ENCODE peak calls at places on chromosomes 11 and 22, in eight cellular contexts. One of them, this sample, is unnamed.

GRCh38 chr11:12686246-12687060 is 12.2 kb downstream of the TEAD1 start:
- DNase-seq in stimulated activated naive B cell treated with anti-CD40 and anti-IgM and Interleukin-4, amounts not matched to agents 10 μg/mL and 1 μg/mL and 100 μg/mL, for 72 hours: no peak
- DNase-seq in fibroblast of the aortic adventitia: no peak
- DNase-seq in COLO829: no peak
- DNase-seq in stimulated activated CD4-positive, alpha-beta T cell treated with anti-CD3 and anti-CD28 coated beads, Interleukin-1b, Interleukin-23, amount 100 ng/mL, for 4 hours: no peak
- DNase-seq in keratinocyte: no peak
- DNase-seq in GM04504: no peak
- DNase-seq in AG10803: no peak
- DNase-seq in this sample: no peak

GRCh38 chr11:44938066-44938691 is 12.5 kb downstream of the TP53I11 start:
- DNase-seq in COLO829: no peak
- DNase-seq in stimulated activated naive B cell treated with anti-CD40 and anti-IgM and Interleukin-4, amounts not matched to agents 10 μg/mL and 1 μg/mL and 100 μg/mL, for 72 hours: no peak
- DNase-seq in fibroblast of the aortic adventitia: no peak
- DNase-seq in GM04504: no peak
- DNase-seq in stimulated activated CD4-positive, alpha-beta T cell treated with anti-CD3 and anti-CD28 coated beads, Interleukin-1b, Interleukin-23, amount 100 ng/mL, for 4 hours: no peak
- DNase-seq in AG10803: no peak
- DNase-seq in keratinocyte: no peak
- DNase-seq in this sample: no peak

GRCh38 chr11:66429983-66430602 is 8.6 kb downstream of the MRPL11 start:
- DNase-seq in AG10803: peak; percentile 68
- DNase-seq in stimulated activated naive B cell treated with anti-CD40 and anti-IgM and Interleukin-4, amounts not matched to agents 10 μg/mL and 1 μg/mL and 100 μg/mL, for 72 hours: peak; percentile 38
- DNase-seq in COLO829: peak; percentile 58
- DNase-seq in stimulated activated CD4-positive, alpha-beta T cell treated with anti-CD3 and anti-CD28 coated beads, Interleukin-1b, Interleukin-23, amount 100 ng/mL, for 4 hours: peak; percentile 74
- DNase-seq in fibroblast of the aortic adventitia: peak; percentile 79
- DNase-seq in GM04504: no peak
- DNase-seq in keratinocyte: no peak
- DNase-seq in this sample: peak; percentile 46

GRCh38 chr11:92295175-92296137 is 70.8 kb downstream of the FAT3 start:
- DNase-seq in GM04504: no peak
- DNase-seq in stimulated activated CD4-positive, alpha-beta T cell treated with anti-CD3 and anti-CD28 coated beads, Interleukin-1b, Interleukin-23, amount 100 ng/mL, for 4 hours: no peak
- DNase-seq in stimulated activated naive B cell treated with anti-CD40 and anti-IgM and Interleukin-4, amounts not matched to agents 10 μg/mL and 1 μg/mL and 100 μg/mL, for 72 hours: no peak
- DNase-seq in fibroblast of the aortic adventitia: no peak
- DNase-seq in COLO829: no peak
- DNase-seq in AG10803: peak; percentile 21
- DNase-seq in keratinocyte: no peak
- DNase-seq in this sample: no peak

GRCh38 chr11:121656333-121657090 is 203.7 kb upstream of the SORL1-AS1 start:
- DNase-seq in GM04504: no peak
- DNase-seq in stimulated activated naive B cell treated with anti-CD40 and anti-IgM and Interleukin-4, amounts not matched to agents 10 μg/mL and 1 μg/mL and 100 μg/mL, for 72 hours: no peak
- DNase-seq in AG10803: no peak
- DNase-seq in keratinocyte: no peak
- DNase-seq in COLO829: no peak
- DNase-seq in stimulated activated CD4-positive, alpha-beta T cell treated with anti-CD3 and anti-CD28 coated beads, Interleukin-1b, Interleukin-23, amount 100 ng/mL, for 4 hours: no peak
- DNase-seq in fibroblast of the aortic adventitia: no peak
- DNase-seq in this sample: peak; percentile 88

GRCh38 chr11:128804481-128804880 is 62.6 kb downstream of the KCNJ1 start:
- DNase-seq in stimulated activated CD4-positive, alpha-beta T cell treated with anti-CD3 and anti-CD28 coated beads, Interleukin-1b, Interleukin-23, amount 100 ng/mL, for 4 hours: no peak
- DNase-seq in stimulated activated naive B cell treated with anti-CD40 and anti-IgM and Interleukin-4, amounts not matched to agents 10 μg/mL and 1 μg/mL and 100 μg/mL, for 72 hours: no peak
- DNase-seq in keratinocyte: no peak
- DNase-seq in AG10803: peak; percentile 33
- DNase-seq in COLO829: no peak
- DNase-seq in GM04504: no peak
- DNase-seq in fibroblast of the aortic adventitia: peak; percentile 23
- DNase-seq in this sample: no peak

GRCh38 chr11:32081129-32081641 is 9.7 kb upstream of the RCN1 start:
- DNase-seq in fibroblast of the aortic adventitia: peak; percentile 62
- DNase-seq in stimulated activated naive B cell treated with anti-CD40 and anti-IgM and Interleukin-4, amounts not matched to agents 10 μg/mL and 1 μg/mL and 100 μg/mL, for 72 hours: no peak
- DNase-seq in keratinocyte: no peak
- DNase-seq in AG10803: peak; percentile 83
- DNase-seq in stimulated activated CD4-positive, alpha-beta T cell treated with anti-CD3 and anti-CD28 coated beads, Interleukin-1b, Interleukin-23, amount 100 ng/mL, for 4 hours: no peak
- DNase-seq in GM04504: peak; percentile 65
- DNase-seq in COLO829: no peak
- DNase-seq in this sample: peak; percentile 13

GRCh38 chr22:46105494-46106278 is 44.6 kb upstream of the PPARA start:
- DNase-seq in fibroblast of the aortic adventitia: peak; percentile 88
- DNase-seq in keratinocyte: no peak
- DNase-seq in AG10803: peak; percentile 95
- DNase-seq in stimulated activated naive B cell treated with anti-CD40 and anti-IgM and Interleukin-4, amounts not matched to agents 10 μg/mL and 1 μg/mL and 100 μg/mL, for 72 hours: no peak
- DNase-seq in COLO829: no peak
- DNase-seq in GM04504: no peak
- DNase-seq in stimulated activated CD4-positive, alpha-beta T cell treated with anti-CD3 and anti-CD28 coated beads, Interleukin-1b, Interleukin-23, amount 100 ng/mL, for 4 hours: no peak
- DNase-seq in this sample: peak; percentile 87

GRCh38 chr11:119380816-119381185 is 689 bp downstream of the USP2 start:
- DNase-seq in COLO829: no peak
- DNase-seq in stimulated activated CD4-positive, alpha-beta T cell treated with anti-CD3 and anti-CD28 coated beads, Interleukin-1b, Interleukin-23, amount 100 ng/mL, for 4 hours: no peak
- DNase-seq in keratinocyte: no peak
- DNase-seq in AG10803: no peak
- DNase-seq in stimulated activated naive B cell treated with anti-CD40 and anti-IgM and Interleukin-4, amounts not matched to agents 10 μg/mL and 1 μg/mL and 100 μg/mL, for 72 hours: no peak
- DNase-seq in GM04504: no peak
- DNase-seq in fibroblast of the aortic adventitia: no peak
- DNase-seq in this sample: peak; percentile 47

GRCh38 chr11:126544311-126545056 is 189.0 kb downstream of the ST3GAL4 start:
- DNase-seq in fibroblast of the aortic adventitia: peak; percentile 27
- DNase-seq in COLO829: peak; percentile 79
- DNase-seq in stimulated activated naive B cell treated with anti-CD40 and anti-IgM and Interleukin-4, amounts not matched to agents 10 μg/mL and 1 μg/mL and 100 μg/mL, for 72 hours: no peak
- DNase-seq in AG10803: peak; percentile 71
- DNase-seq in GM04504: peak; percentile 38
- DNase-seq in keratinocyte: no peak
- DNase-seq in stimulated activated CD4-positive, alpha-beta T cell treated with anti-CD3 and anti-CD28 coated beads, Interleukin-1b, Interleukin-23, amount 100 ng/mL, for 4 hours: no peak
- DNase-seq in this sample: no peak

GRCh38 chr11:12901874-12902481 is 107.1 kb upstream of the RASSF10 start:
- DNase-seq in keratinocyte: no peak
- DNase-seq in COLO829: no peak
- DNase-seq in GM04504: peak; percentile 54
- DNase-seq in AG10803: peak; percentile 64
- DNase-seq in fibroblast of the aortic adventitia: no peak
- DNase-seq in stimulated activated CD4-positive, alpha-beta T cell treated with anti-CD3 and anti-CD28 coated beads, Interleukin-1b, Interleukin-23, amount 100 ng/mL, for 4 hours: no peak
- DNase-seq in stimulated activated naive B cell treated with anti-CD40 and anti-IgM and Interleukin-4, amounts not matched to agents 10 μg/mL and 1 μg/mL and 100 μg/mL, for 72 hours: no peak
- DNase-seq in this sample: no peak

GRCh38 chr11:80146231-80146630 is 705.4 kb upstream of the TENM4 start:
- DNase-seq in stimulated activated naive B cell treated with anti-CD40 and anti-IgM and Interleukin-4, amounts not matched to agents 10 μg/mL and 1 μg/mL and 100 μg/mL, for 72 hours: no peak
- DNase-seq in keratinocyte: peak; percentile 17
- DNase-seq in AG10803: no peak
- DNase-seq in COLO829: no peak
- DNase-seq in fibroblast of the aortic adventitia: no peak
- DNase-seq in stimulated activated CD4-positive, alpha-beta T cell treated with anti-CD3 and anti-CD28 coated beads, Interleukin-1b, Interleukin-23, amount 100 ng/mL, for 4 hours: no peak
- DNase-seq in GM04504: no peak
- DNase-seq in this sample: no peak

GRCh38 chr11:6594142-6594768 is 9.2 kb downstream of the RRP8 start:
- DNase-seq in AG10803: no peak
- DNase-seq in COLO829: no peak
- DNase-seq in stimulated activated naive B cell treated with anti-CD40 and anti-IgM and Interleukin-4, amounts not matched to agents 10 μg/mL and 1 μg/mL and 100 μg/mL, for 72 hours: no peak
- DNase-seq in fibroblast of the aortic adventitia: no peak
- DNase-seq in GM04504: no peak
- DNase-seq in stimulated activated CD4-positive, alpha-beta T cell treated with anti-CD3 and anti-CD28 coated beads, Interleukin-1b, Interleukin-23, amount 100 ng/mL, for 4 hours: no peak
- DNase-seq in keratinocyte: no peak
- DNase-seq in this sample: no peak

GRCh38 chr11:94595061-94595460 is 27.9 kb downstream of the PIWIL4 start:
- DNase-seq in stimulated activated CD4-positive, alpha-beta T cell treated with anti-CD3 and anti-CD28 coated beads, Interleukin-1b, Interleukin-23, amount 100 ng/mL, for 4 hours: no peak
- DNase-seq in keratinocyte: no peak
- DNase-seq in COLO829: no peak
- DNase-seq in AG10803: no peak
- DNase-seq in fibroblast of the aortic adventitia: no peak
- DNase-seq in GM04504: no peak
- DNase-seq in stimulated activated naive B cell treated with anti-CD40 and anti-IgM and Interleukin-4, amounts not matched to agents 10 μg/mL and 1 μg/mL and 100 μg/mL, for 72 hours: no peak
- DNase-seq in this sample: no peak

GRCh38 chr11:88310246-88310645 is 27.3 kb downstream of the CTSC start:
- DNase-seq in AG10803: peak; percentile 18
- DNase-seq in stimulated activated naive B cell treated with anti-CD40 and anti-IgM and Interleukin-4, amounts not matched to agents 10 μg/mL and 1 μg/mL and 100 μg/mL, for 72 hours: no peak
- DNase-seq in GM04504: no peak
- DNase-seq in fibroblast of the aortic adventitia: peak; percentile 33
- DNase-seq in COLO829: no peak
- DNase-seq in stimulated activated CD4-positive, alpha-beta T cell treated with anti-CD3 and anti-CD28 coated beads, Interleukin-1b, Interleukin-23, amount 100 ng/mL, for 4 hours: no peak
- DNase-seq in keratinocyte: no peak
- DNase-seq in this sample: no peak

GRCh38 chr11:18704045-18704645 is 5.6 kb downstream of the TMEM86A start:
- DNase-seq in GM04504: no peak
- DNase-seq in AG10803: no peak
- DNase-seq in COLO829: no peak
- DNase-seq in fibroblast of the aortic adventitia: no peak
- DNase-seq in stimulated activated naive B cell treated with anti-CD40 and anti-IgM and Interleukin-4, amounts not matched to agents 10 μg/mL and 1 μg/mL and 100 μg/mL, for 72 hours: no peak
- DNase-seq in keratinocyte: no peak
- DNase-seq in stimulated activated CD4-positive, alpha-beta T cell treated with anti-CD3 and anti-CD28 coated beads, Interleukin-1b, Interleukin-23, amount 100 ng/mL, for 4 hours: no peak
- DNase-seq in this sample: no peak

GRCh38 chr11:113289341-113290187 is 24.8 kb upstream of the TTC12 start:
- DNase-seq in COLO829: peak; percentile 70
- DNase-seq in AG10803: peak; percentile 44
- DNase-seq in stimulated activated CD4-positive, alpha-beta T cell treated with anti-CD3 and anti-CD28 coated beads, Interleukin-1b, Interleukin-23, amount 100 ng/mL, for 4 hours: peak; percentile 52
- DNase-seq in stimulated activated naive B cell treated with anti-CD40 and anti-IgM and Interleukin-4, amounts not matched to agents 10 μg/mL and 1 μg/mL and 100 μg/mL, for 72 hours: peak; percentile 73
- DNase-seq in GM04504: peak; percentile 30
- DNase-seq in keratinocyte: no peak
- DNase-seq in fibroblast of the aortic adventitia: peak; percentile 54
- DNase-seq in this sample: peak; percentile 21

GRCh38 chr11:19727246-19727645 is 14.6 kb downstream of the NAV2 start:
- DNase-seq in fibroblast of the aortic adventitia: peak; percentile 58
- DNase-seq in stimulated activated naive B cell treated with anti-CD40 and anti-IgM and Interleukin-4, amounts not matched to agents 10 μg/mL and 1 μg/mL and 100 μg/mL, for 72 hours: no peak
- DNase-seq in AG10803: peak; percentile 69
- DNase-seq in GM04504: no peak
- DNase-seq in COLO829: no peak
- DNase-seq in keratinocyte: no peak
- DNase-seq in stimulated activated CD4-positive, alpha-beta T cell treated with anti-CD3 and anti-CD28 coated beads, Interleukin-1b, Interleukin-23, amount 100 ng/mL, for 4 hours: no peak
- DNase-seq in this sample: no peak

GRCh38 chr22:24744638-24745037 is 29.9 kb downstream of the PIWIL3 start:
- DNase-seq in COLO829: no peak
- DNase-seq in stimulated activated naive B cell treated with anti-CD40 and anti-IgM and Interleukin-4, amounts not matched to agents 10 μg/mL and 1 μg/mL and 100 μg/mL, for 72 hours: no peak
- DNase-seq in stimulated activated CD4-positive, alpha-beta T cell treated with anti-CD3 and anti-CD28 coated beads, Interleukin-1b, Interleukin-23, amount 100 ng/mL, for 4 hours: no peak
- DNase-seq in fibroblast of the aortic adventitia: no peak
- DNase-seq in AG10803: no peak
- DNase-seq in GM04504: no peak
- DNase-seq in keratinocyte: no peak
- DNase-seq in this sample: no peak

GRCh38 chr22:45602004-45602733 is 69.5 kb upstream of the ATXN10 start:
- DNase-seq in GM04504: no peak
- DNase-seq in AG10803: no peak
- DNase-seq in stimulated activated naive B cell treated with anti-CD40 and anti-IgM and Interleukin-4, amounts not matched to agents 10 μg/mL and 1 μg/mL and 100 μg/mL, for 72 hours: no peak
- DNase-seq in keratinocyte: no peak
- DNase-seq in COLO829: no peak
- DNase-seq in fibroblast of the aortic adventitia: no peak
- DNase-seq in stimulated activated CD4-positive, alpha-beta T cell treated with anti-CD3 and anti-CD28 coated beads, Interleukin-1b, Interleukin-23, amount 100 ng/mL, for 4 hours: no peak
- DNase-seq in this sample: no peak

GRCh38 chr11:69588270-69588669 is 52.7 kb upstream of the CCND1 start:
- DNase-seq in fibroblast of the aortic adventitia: peak; percentile 68
- DNase-seq in stimulated activated CD4-positive, alpha-beta T cell treated with anti-CD3 and anti-CD28 coated beads, Interleukin-1b, Interleukin-23, amount 100 ng/mL, for 4 hours: no peak
- DNase-seq in keratinocyte: peak; percentile 41
- DNase-seq in COLO829: no peak
- DNase-seq in AG10803: peak; percentile 88
- DNase-seq in GM04504: peak; percentile 73
- DNase-seq in stimulated activated naive B cell treated with anti-CD40 and anti-IgM and Interleukin-4, amounts not matched to agents 10 μg/mL and 1 μg/mL and 100 μg/mL, for 72 hours: no peak
- DNase-seq in this sample: peak; percentile 28

GRCh38 chr11:15198284-15198683 is 83.6 kb downstream of the INSC start:
- DNase-seq in COLO829: no peak
- DNase-seq in stimulated activated naive B cell treated with anti-CD40 and anti-IgM and Interleukin-4, amounts not matched to agents 10 μg/mL and 1 μg/mL and 100 μg/mL, for 72 hours: no peak
- DNase-seq in AG10803: no peak
- DNase-seq in stimulated activated CD4-positive, alpha-beta T cell treated with anti-CD3 and anti-CD28 coated beads, Interleukin-1b, Interleukin-23, amount 100 ng/mL, for 4 hours: no peak
- DNase-seq in fibroblast of the aortic adventitia: no peak
- DNase-seq in GM04504: no peak
- DNase-seq in keratinocyte: no peak
- DNase-seq in this sample: no peak

GRCh38 chr11:95925011-95925410 is 1.1 kb upstream of the MTMR2 start:
- DNase-seq in fibroblast of the aortic adventitia: peak; percentile 53
- DNase-seq in stimulated activated CD4-positive, alpha-beta T cell treated with anti-CD3 and anti-CD28 coated beads, Interleukin-1b, Interleukin-23, amount 100 ng/mL, for 4 hours: no peak
- DNase-seq in keratinocyte: no peak
- DNase-seq in stimulated activated naive B cell treated with anti-CD40 and anti-IgM and Interleukin-4, amounts not matched to agents 10 μg/mL and 1 μg/mL and 100 μg/mL, for 72 hours: no peak
- DNase-seq in AG10803: peak; percentile 12
- DNase-seq in GM04504: no peak
- DNase-seq in COLO829: no peak
- DNase-seq in this sample: peak; percentile 31

GRCh38 chr11:46006418-46007070 is 84.1 kb downstream of the LARGE2 start:
- DNase-seq in stimulated activated CD4-positive, alpha-beta T cell treated with anti-CD3 and anti-CD28 coated beads, Interleukin-1b, Interleukin-23, amount 100 ng/mL, for 4 hours: no peak
- DNase-seq in stimulated activated naive B cell treated with anti-CD40 and anti-IgM and Interleukin-4, amounts not matched to agents 10 μg/mL and 1 μg/mL and 100 μg/mL, for 72 hours: peak; percentile 17
- DNase-seq in AG10803: peak; percentile 77
- DNase-seq in keratinocyte: no peak
- DNase-seq in COLO829: peak; percentile 63
- DNase-seq in GM04504: no peak
- DNase-seq in fibroblast of the aortic adventitia: peak; percentile 85
- DNase-seq in this sample: peak; percentile 71

GRCh38 chr11:130369141-130369691 is 54.5 kb upstream of the ZBTB44 start:
- DNase-seq in keratinocyte: no peak
- DNase-seq in COLO829: no peak
- DNase-seq in fibroblast of the aortic adventitia: no peak
- DNase-seq in GM04504: peak; percentile 10
- DNase-seq in stimulated activated naive B cell treated with anti-CD40 and anti-IgM and Interleukin-4, amounts not matched to agents 10 μg/mL and 1 μg/mL and 100 μg/mL, for 72 hours: no peak
- DNase-seq in stimulated activated CD4-positive, alpha-beta T cell treated with anti-CD3 and anti-CD28 coated beads, Interleukin-1b, Interleukin-23, amount 100 ng/mL, for 4 hours: no peak
- DNase-seq in AG10803: peak; percentile 50
- DNase-seq in this sample: no peak

GRCh38 chr11:69398529-69399492 is 82.7 kb upstream of the LINC01488 start:
- DNase-seq in stimulated activated CD4-positive, alpha-beta T cell treated with anti-CD3 and anti-CD28 coated beads, Interleukin-1b, Interleukin-23, amount 100 ng/mL, for 4 hours: no peak
- DNase-seq in stimulated activated naive B cell treated with anti-CD40 and anti-IgM and Interleukin-4, amounts not matched to agents 10 μg/mL and 1 μg/mL and 100 μg/mL, for 72 hours: no peak
- DNase-seq in GM04504: no peak
- DNase-seq in keratinocyte: peak; percentile 86
- DNase-seq in AG10803: peak; percentile 79
- DNase-seq in fibroblast of the aortic adventitia: no peak
- DNase-seq in COLO829: no peak
- DNase-seq in this sample: no peak

GRCh38 chr11:121575250-121575962 is 122.6 kb upstream of the SORL1-AS1 start:
- DNase-seq in AG10803: no peak
- DNase-seq in keratinocyte: no peak
- DNase-seq in stimulated activated CD4-positive, alpha-beta T cell treated with anti-CD3 and anti-CD28 coated beads, Interleukin-1b, Interleukin-23, amount 100 ng/mL, for 4 hours: no peak
- DNase-seq in fibroblast of the aortic adventitia: no peak
- DNase-seq in COLO829: no peak
- DNase-seq in stimulated activated naive B cell treated with anti-CD40 and anti-IgM and Interleukin-4, amounts not matched to agents 10 μg/mL and 1 μg/mL and 100 μg/mL, for 72 hours: peak; percentile 38
- DNase-seq in GM04504: no peak
- DNase-seq in this sample: no peak

GRCh38 chr11:8233691-8234424 is 29.8 kb downstream of the LMO1 start:
- DNase-seq in GM04504: no peak
- DNase-seq in AG10803: peak; percentile 12
- DNase-seq in COLO829: no peak
- DNase-seq in stimulated activated naive B cell treated with anti-CD40 and anti-IgM and Interleukin-4, amounts not matched to agents 10 μg/mL and 1 μg/mL and 100 μg/mL, for 72 hours: no peak
- DNase-seq in fibroblast of the aortic adventitia: no peak
- DNase-seq in stimulated activated CD4-positive, alpha-beta T cell treated with anti-CD3 and anti-CD28 coated beads, Interleukin-1b, Interleukin-23, amount 100 ng/mL, for 4 hours: no peak
- DNase-seq in keratinocyte: no peak
- DNase-seq in this sample: no peak

GRCh38 chr11:24239016-24239720 is 257.7 kb upstream of the LUZP2 start:
- DNase-seq in GM04504: peak; percentile 83
- DNase-seq in AG10803: peak; percentile 87
- DNase-seq in stimulated activated CD4-positive, alpha-beta T cell treated with anti-CD3 and anti-CD28 coated beads, Interleukin-1b, Interleukin-23, amount 100 ng/mL, for 4 hours: no peak
- DNase-seq in COLO829: no peak
- DNase-seq in keratinocyte: no peak
- DNase-seq in fibroblast of the aortic adventitia: peak; percentile 5
- DNase-seq in stimulated activated naive B cell treated with anti-CD40 and anti-IgM and Interleukin-4, amounts not matched to agents 10 μg/mL and 1 μg/mL and 100 μg/mL, for 72 hours: no peak
- DNase-seq in this sample: no peak